ENCODE peak calls at places on chromosome 14, in nine cellular contexts. O is AG10803, M is pancreas, I is A549, L is heart left ventricle, K is IMR-90, A is HL-60, X is GM06990, S is mammary epithelial cell. G is an unnamed sample.

GRCh38 chr14:100106260-100106659 is 41.0 kb downstream of the EVL start:
- DNase-seq in O (no peak), A (no peak), I (no peak), L (no peak), X (no peak), K (no peak), S (no peak), M (no peak), G (no peak)

GRCh38 chr14:54659365-54659764 is 92.4 kb downstream of the SAMD4A start:
- DNase-seq in S (peak; percentile 99), X (no peak), I (no peak), K (no peak), O (no peak), M (no peak), L (no peak), A (no peak), G (no peak)

GRCh38 chr14:77409131-77409533 is 14.2 kb downstream of the NOXRED1 start:
- DNase-seq in K (no peak), L (no peak), M (no peak), X (peak; percentile 1), I (peak; percentile 64), O (no peak), A (peak; percentile 8), S (peak; percentile 18), G (peak; percentile 48)

GRCh38 chr14:59634617-59635016 is 58.0 kb upstream of the CCDC175 start:
- DNase-seq in O (no peak), L (no peak), S (peak; percentile 20), M (no peak), A (no peak), X (no peak), I (no peak), K (no peak), G (no peak)

GRCh38 chr14:35213143-35213788 is 78.9 kb upstream of the PSMA6 start:
- DNase-seq in I (no peak), A (no peak), K (no peak), O (no peak), M (no peak), L (no peak), X (no peak), S (peak; percentile 40), G (peak; percentile 32)

GRCh38 chr14:89600950-89601826 is 184.2 kb upstream of the FOXN3 start:
- DNase-seq in I (no peak), O (peak; percentile 56), X (no peak), K (no peak), A (no peak), L (no peak), M (no peak), S (no peak), G (peak; percentile 40)

GRCh38 chr14:103705158-103705523 is 10.1 kb downstream of the XRCC3 start:
- DNase-seq in S (no peak), X (no peak), I (no peak), M (no peak), K (no peak), A (no peak), O (no peak), L (peak; percentile 56), G (no peak)

GRCh38 chr14:61528591-61529021 is 166.7 kb upstream of the HIF1A start:
- DNase-seq in K (peak; percentile 98), O (peak; percentile 90), A (no peak), S (peak; percentile 89), I (no peak), X (no peak), M (no peak), L (no peak), G (peak; percentile 75)

GRCh38 chr14:31881531-31882310 is 195.4 kb upstream of the ARHGAP5 start:
- DNase-seq in K (peak; percentile 28), I (no peak), O (peak; percentile 52), M (no peak), L (no peak), A (no peak), X (no peak), S (peak; percentile 43), G (peak; percentile 27)

DNA sequence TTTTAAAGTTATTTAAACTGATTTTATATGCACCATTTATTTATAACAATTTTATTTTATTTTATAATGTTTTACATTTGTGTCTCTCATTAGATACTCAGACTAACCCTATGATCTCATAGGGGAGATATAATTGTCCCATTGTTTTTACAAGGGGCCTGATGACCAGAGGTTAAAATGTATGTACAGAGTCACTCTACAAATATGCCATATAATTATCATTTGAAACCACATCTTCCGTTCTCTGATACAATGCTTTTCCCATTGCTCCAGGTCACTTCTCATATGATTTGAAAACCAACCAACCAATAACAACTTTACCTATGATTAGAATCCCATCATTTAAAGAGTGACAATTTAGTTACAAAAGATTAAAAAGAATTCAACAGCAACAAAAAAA is 137.8 kb downstream of the GPHN start:
- DNase-seq in O (no peak), A (no peak), I (no peak), M (no peak), S (peak; percentile 71), K (peak; percentile 8), X (no peak), L (no peak), G (peak; percentile 49)
- TF ChIP-seq CTCF in O (no peak), A (no peak), I (no peak), M (no peak), S (no peak), K (no peak), X (no peak), L (no peak), G (no peak)

GRCh38 chr14:23299558-23299957 is 3.1 kb downstream of the PPP1R3E start:
- DNase-seq in O (peak; percentile 75), X (no peak), A (peak; percentile 31), L (no peak), I (peak; percentile 75), K (peak; percentile 70), M (no peak), S (peak; percentile 41), G (peak; percentile 73)

GRCh38 chr14:23301288-23301968 is 1.2 kb downstream of the PPP1R3E start:
- DNase-seq in K (peak; percentile 98), S (peak; percentile 99), L (peak; percentile 98), M (peak; percentile 99), I (peak; percentile 97), O (peak; percentile 98), A (peak; percentile 98), X (peak; percentile 100), G (peak; percentile 99)

GRCh38 chr14:23299186-23299521 is 3.5 kb downstream of the PPP1R3E start:
- DNase-seq in A (no peak), L (no peak), X (no peak), S (no peak), O (no peak), I (no peak), M (no peak), K (no peak), G (no peak)

GRCh38 chr14:23300687-23301223 is 1.9 kb downstream of the PPP1R3E start:
- DNase-seq in M (no peak), X (no peak), I (no peak), S (peak; percentile 45), A (peak; percentile 17), K (peak; percentile 13), O (no peak), L (peak; percentile 73), G (peak; percentile 28)

DNA sequence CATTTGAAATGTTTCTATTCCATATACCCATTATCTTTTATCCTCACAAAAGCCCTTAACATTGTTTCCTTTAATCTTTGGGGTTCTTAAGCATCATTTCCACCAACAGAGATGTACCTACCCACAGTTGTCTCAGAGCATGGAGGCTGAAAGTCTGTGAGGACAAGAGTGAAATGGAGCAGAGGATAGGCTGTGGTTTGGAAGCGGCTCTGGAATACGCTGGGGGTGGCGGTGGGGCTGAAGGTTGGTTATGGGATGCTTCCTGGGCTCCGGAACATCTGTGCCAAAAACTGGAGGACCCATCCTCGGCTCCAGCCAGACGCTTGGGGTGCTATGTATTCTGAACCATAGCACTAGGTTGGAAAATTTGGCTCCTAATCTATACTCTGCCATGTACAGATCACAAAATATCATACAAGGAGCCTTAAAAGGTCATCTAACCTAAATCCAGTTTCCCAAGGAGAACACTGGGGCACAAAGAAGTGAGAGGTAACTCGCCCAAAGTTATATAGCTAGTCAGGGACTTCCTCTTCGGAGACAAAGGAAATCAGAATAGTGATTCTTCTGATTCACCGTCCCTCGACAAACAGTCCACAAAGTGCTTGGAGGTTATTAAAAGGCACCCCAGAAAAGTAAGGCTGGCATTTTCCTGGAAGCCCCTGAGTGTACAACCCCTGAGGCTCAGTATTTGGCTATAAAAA is 2.5 kb downstream of the PPP1R3E start:
- DNase-seq in X (no peak), L (no peak), I (no peak), K (no peak), A (no peak), O (no peak), M (no peak), S (no peak), G (no peak)
- TF ChIP-seq CTCF in X (no peak), L (no peak), I (no peak), K (no peak), A (no peak), O (no peak), M (no peak), S (no peak), G (no peak)

DNA sequence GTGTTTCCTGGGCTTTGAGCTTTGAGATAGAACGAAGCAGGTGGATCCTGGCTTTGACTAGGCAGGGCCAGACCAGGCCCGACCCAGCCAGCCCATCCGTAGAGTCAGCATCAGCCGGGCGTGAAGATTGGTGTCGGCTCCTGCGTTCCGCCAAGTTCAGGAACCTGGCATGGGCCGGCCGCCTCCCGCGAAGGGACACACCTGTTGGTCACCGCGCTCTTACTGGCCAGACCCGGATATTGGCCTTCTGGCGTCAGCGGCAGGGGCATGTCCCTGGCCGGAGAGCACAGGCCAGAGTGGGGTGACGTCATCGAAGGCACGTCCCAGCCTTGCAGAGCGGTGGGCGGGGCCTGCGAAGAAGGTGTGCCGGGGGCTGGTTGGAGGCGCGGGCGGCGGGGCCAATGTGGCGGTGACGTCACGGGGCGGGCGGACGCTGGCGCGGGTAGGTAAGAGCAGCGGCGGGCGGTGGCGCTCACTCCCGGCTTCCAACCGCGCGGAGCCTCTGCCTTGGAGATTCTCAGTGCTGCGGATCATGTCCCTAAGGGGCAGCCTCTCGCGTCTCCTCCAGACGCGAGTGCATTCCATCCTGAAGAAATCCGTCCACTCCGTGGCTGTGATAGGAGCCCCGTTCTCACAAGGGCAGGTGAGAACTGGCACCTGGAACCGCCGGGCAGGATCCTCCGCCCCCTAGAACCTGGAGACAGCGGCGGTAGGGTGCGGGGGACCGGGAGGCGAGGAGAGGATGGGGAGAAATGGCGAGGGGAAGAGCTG is at the start of gene ARG2:
- DNase-seq in X (peak; percentile 92), L (peak; percentile 97), O (peak; percentile 85), K (peak; percentile 91), S (peak; percentile 95), A (peak; percentile 74), I (peak; percentile 96), M (peak; percentile 99), G (peak; percentile 95)
- TF ChIP-seq CTCF in X (peak; percentile 9), L (peak; percentile 21), O (no peak), K (peak; percentile 7), S (peak; percentile 13), A (no peak), I (no peak), M (no peak), G (no peak)

DNA sequence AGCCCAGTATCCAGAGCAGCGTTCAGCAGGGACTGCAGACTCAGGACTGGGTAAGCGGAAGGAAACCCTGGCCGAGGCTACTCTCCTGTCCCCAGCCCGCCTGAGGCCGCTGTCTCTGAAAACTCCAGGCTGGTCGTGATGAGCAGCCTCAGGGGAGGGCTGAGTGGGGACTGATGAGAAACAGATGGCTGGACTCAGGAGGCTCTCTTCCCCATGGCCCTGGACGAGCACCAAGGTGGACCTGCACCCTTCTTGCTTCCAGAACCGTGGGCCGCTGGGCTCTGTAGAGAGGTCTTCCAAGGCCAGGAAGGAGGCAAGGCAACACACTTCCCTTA is 1.1 kb downstream of the TEX22 start:
- DNase-seq in X (no peak), S (no peak), L (no peak), A (peak; percentile 41), I (no peak), M (peak; percentile 50), O (no peak), K (no peak), G (no peak)
- TF ChIP-seq CTCF in X (no peak), S (no peak), L (no peak), A (no peak), I (no peak), M (no peak), O (no peak), K (no peak), G (no peak)